ENCODE peak calls at places on chromosomes 2 and 18, in seven cellular contexts. One of them, this sample, is unnamed. For H3K36me3, the result is how much of the 10 kb centered on the place peaks cover.

GRCh38 chr2:70855679-70856078 is 20.1 kb upstream of the CD207 start:
- DNase-seq in GM06990: no peak
- DNase-seq in heart left ventricle: no peak
- DNase-seq in thoracic aorta: no peak
- DNase-seq in left ventricle myocardium inferior: no peak
- DNase-seq in colonic mucosa: no peak
- DNase-seq in IMR-90: peak
- DNase-seq in this sample: no peak

GRCh38 chr2:10149684-10150083 is 27.1 kb downstream of the RRM2 start:
- DNase-seq in colonic mucosa: no peak
- DNase-seq in IMR-90: no peak
- DNase-seq in left ventricle myocardium inferior: no peak
- DNase-seq in GM06990: no peak
- DNase-seq in heart left ventricle: no peak
- DNase-seq in thoracic aorta: no peak
- DNase-seq in this sample: no peak

GRCh38 chr2:167114018-167114417 is 225.7 kb downstream of the XIRP2 start:
- DNase-seq in heart left ventricle: no peak
- DNase-seq in left ventricle myocardium inferior: no peak
- DNase-seq in GM06990: no peak
- DNase-seq in colonic mucosa: no peak
- DNase-seq in IMR-90: peak
- DNase-seq in thoracic aorta: no peak
- DNase-seq in this sample: no peak

GRCh38 chr2:171150694-171151285 is 9.9 kb downstream of the TLK1 start:
- DNase-seq in GM06990: no peak
- DNase-seq in IMR-90: no peak
- DNase-seq in colonic mucosa: no peak
- DNase-seq in thoracic aorta: no peak
- DNase-seq in left ventricle myocardium inferior: no peak
- DNase-seq in heart left ventricle: no peak
- DNase-seq in this sample: no peak

GRCh38 chr18:58827425-58827824 is 37.3 kb upstream of the ZNF532 start:
- DNase-seq in thoracic aorta: no peak
- DNase-seq in heart left ventricle: no peak
- DNase-seq in colonic mucosa: no peak
- DNase-seq in left ventricle myocardium inferior: no peak
- DNase-seq in GM06990: no peak
- DNase-seq in IMR-90: no peak
- DNase-seq in this sample: no peak

GRCh38 chr2:157874997-157875719 is 972 bp downstream of the ACVR1 start:
- DNase-seq in thoracic aorta: no peak
- DNase-seq in IMR-90: peak
- DNase-seq in colonic mucosa: peak
- DNase-seq in heart left ventricle: peak
- DNase-seq in left ventricle myocardium inferior: peak
- DNase-seq in GM06990: no peak
- DNase-seq in this sample: peak

GRCh38 chr2:100239513-100240210 is 82.6 kb downstream of the LONRF2 start:
- DNase-seq in IMR-90: no peak
- DNase-seq in heart left ventricle: no peak
- DNase-seq in thoracic aorta: no peak
- DNase-seq in GM06990: no peak
- DNase-seq in left ventricle myocardium inferior: no peak
- DNase-seq in colonic mucosa: no peak
- DNase-seq in this sample: no peak

GRCh38 chr18:63997606-63998005 is 27.7 kb downstream of the SERPINB8 start:
- DNase-seq in left ventricle myocardium inferior: no peak
- DNase-seq in heart left ventricle: no peak
- DNase-seq in thoracic aorta: no peak
- DNase-seq in colonic mucosa: no peak
- DNase-seq in IMR-90: peak
- DNase-seq in GM06990: no peak
- DNase-seq in this sample: no peak

GRCh38 chr2:230525682-230526081 is 109.7 kb downstream of the SP100 start:
- DNase-seq in GM06990: no peak
- DNase-seq in colonic mucosa: no peak
- DNase-seq in IMR-90: no peak
- DNase-seq in heart left ventricle: no peak
- DNase-seq in left ventricle myocardium inferior: no peak
- DNase-seq in thoracic aorta: no peak
- DNase-seq in this sample: no peak

GRCh38 chr2:120601566-120601965 is 134.1 kb upstream of the GLI2 start:
- DNase-seq in thoracic aorta: no peak
- DNase-seq in GM06990: no peak
- DNase-seq in left ventricle myocardium inferior: peak
- DNase-seq in IMR-90: no peak
- DNase-seq in colonic mucosa: no peak
- DNase-seq in heart left ventricle: no peak
- DNase-seq in this sample: no peak

GRCh38 chr2:112718862-112719370 is 1.9 kb upstream of the NT5DC4 start:
- DNase-seq in thoracic aorta: no peak
- DNase-seq in GM06990: no peak
- DNase-seq in heart left ventricle: no peak
- DNase-seq in colonic mucosa: no peak
- DNase-seq in left ventricle myocardium inferior: no peak
- DNase-seq in IMR-90: no peak
- DNase-seq in this sample: no peak

GRCh38 chr2:67613227-67613626 is 216.1 kb downstream of the ETAA1 start:
- DNase-seq in heart left ventricle: no peak
- DNase-seq in thoracic aorta: no peak
- DNase-seq in colonic mucosa: no peak
- DNase-seq in GM06990: no peak
- DNase-seq in left ventricle myocardium inferior: no peak
- DNase-seq in IMR-90: no peak
- DNase-seq in this sample: no peak

GRCh38 chr18:48091869-48092497 is 161.5 kb upstream of the SMAD2 start:
- DNase-seq in GM06990: no peak
- DNase-seq in heart left ventricle: no peak
- DNase-seq in thoracic aorta: no peak
- DNase-seq in left ventricle myocardium inferior: no peak
- DNase-seq in colonic mucosa: no peak
- DNase-seq in IMR-90: no peak
- DNase-seq in this sample: no peak

GRCh38 chr2:161415467-161416293 is 417 bp upstream of the TBR1 start:
- DNase-seq in left ventricle myocardium inferior: no peak
- DNase-seq in IMR-90: no peak
- DNase-seq in colonic mucosa: no peak
- DNase-seq in GM06990: no peak
- DNase-seq in heart left ventricle: no peak
- DNase-seq in thoracic aorta: no peak
- DNase-seq in this sample: no peak
- H3K4me3 ChIP-seq in left ventricle myocardium inferior: peak
- H3K4me3 ChIP-seq in IMR-90: no peak
- H3K4me3 ChIP-seq in colonic mucosa: no peak
- H3K4me3 ChIP-seq in GM06990: peak
- H3K4me3 ChIP-seq in heart left ventricle: no peak
- H3K4me3 ChIP-seq in thoracic aorta: peak
- H3K4me3 ChIP-seq in this sample: no peak

DNA sequence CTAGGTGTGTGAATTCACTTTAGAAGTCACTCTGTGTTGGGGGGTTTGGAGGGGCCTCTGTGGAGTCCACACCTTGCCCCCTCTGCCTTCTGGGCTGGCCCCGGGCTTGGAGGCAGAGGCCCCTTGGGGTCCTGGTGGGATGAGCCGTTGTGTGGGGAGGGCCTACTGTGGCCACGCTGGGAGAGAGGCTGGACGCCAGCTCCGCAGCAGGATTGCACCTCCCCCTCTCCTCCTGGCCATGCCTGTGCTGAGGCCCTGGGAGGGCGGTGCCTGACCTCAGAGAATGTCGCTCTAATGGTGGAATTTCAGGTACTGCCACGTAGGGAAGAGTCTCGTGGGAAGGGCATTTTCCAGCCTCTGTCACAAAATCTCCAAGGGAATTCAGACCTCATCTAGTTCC is 237.0 kb downstream of the ATAD2B start:
- DNase-seq in IMR-90: no peak
- DNase-seq in colonic mucosa: no peak
- DNase-seq in left ventricle myocardium inferior: no peak
- DNase-seq in heart left ventricle: no peak
- DNase-seq in GM06990: no peak
- DNase-seq in thoracic aorta: no peak
- DNase-seq in this sample: no peak
- TF ChIP-seq CTCF in IMR-90: no peak
- TF ChIP-seq CTCF in colonic mucosa: no peak
- TF ChIP-seq CTCF in left ventricle myocardium inferior: no peak
- TF ChIP-seq CTCF in heart left ventricle: no peak
- TF ChIP-seq CTCF in GM06990: no peak
- TF ChIP-seq CTCF in thoracic aorta: no peak
- TF ChIP-seq CTCF in this sample: no peak

DNA sequence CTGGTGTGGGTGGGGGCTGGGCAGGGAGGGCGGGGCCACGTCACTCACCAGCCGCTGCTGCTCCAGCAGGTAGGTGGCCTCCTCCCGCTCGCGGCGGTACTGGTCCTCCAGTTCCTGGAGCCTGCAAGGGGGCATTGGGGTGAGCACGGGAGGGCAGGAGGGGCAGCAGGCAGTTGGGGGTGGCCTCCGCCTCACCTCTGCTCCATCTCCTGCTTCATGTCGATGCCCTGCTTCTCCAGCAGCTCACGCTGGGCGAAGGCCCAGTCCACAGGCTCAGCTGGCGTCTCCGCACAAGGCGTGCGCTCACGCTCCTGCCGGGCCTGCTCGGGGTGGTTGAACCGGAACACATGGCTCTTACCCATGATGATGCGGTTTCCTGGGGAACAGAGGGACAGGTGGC is 57.0 kb downstream of the KIF1A start:
- DNase-seq in colonic mucosa: no peak
- DNase-seq in heart left ventricle: no peak
- DNase-seq in GM06990: no peak
- DNase-seq in left ventricle myocardium inferior: no peak
- DNase-seq in thoracic aorta: no peak
- DNase-seq in IMR-90: no peak
- DNase-seq in this sample: no peak
- H3K36me3 ChIP-seq in colonic mucosa: under half
- H3K36me3 ChIP-seq in heart left ventricle: under half
- H3K36me3 ChIP-seq in GM06990: under half
- H3K36me3 ChIP-seq in left ventricle myocardium inferior: under half
- H3K36me3 ChIP-seq in thoracic aorta: under half
- H3K36me3 ChIP-seq in IMR-90: under half
- H3K36me3 ChIP-seq in this sample: under half

GRCh38 chr18:57803119-57803969 is at the start of gene ATP8B1:
- DNase-seq in colonic mucosa: peak
- DNase-seq in heart left ventricle: peak
- DNase-seq in left ventricle myocardium inferior: peak
- DNase-seq in thoracic aorta: no peak
- DNase-seq in IMR-90: peak
- DNase-seq in GM06990: peak
- DNase-seq in this sample: no peak
- H3K4me3 ChIP-seq in colonic mucosa: peak
- H3K4me3 ChIP-seq in heart left ventricle: peak
- H3K4me3 ChIP-seq in left ventricle myocardium inferior: peak
- H3K4me3 ChIP-seq in thoracic aorta: peak
- H3K4me3 ChIP-seq in IMR-90: peak
- H3K4me3 ChIP-seq in GM06990: peak
- H3K4me3 ChIP-seq in this sample: peak

GRCh38 chr2:34570266-34570872 is 971.3 kb upstream of the FAM98A start:
- DNase-seq in left ventricle myocardium inferior: no peak
- DNase-seq in heart left ventricle: no peak
- DNase-seq in colonic mucosa: no peak
- DNase-seq in IMR-90: no peak
- DNase-seq in thoracic aorta: no peak
- DNase-seq in GM06990: no peak
- DNase-seq in this sample: no peak
- TF ChIP-seq CTCF in left ventricle myocardium inferior: peak
- TF ChIP-seq CTCF in heart left ventricle: peak
- TF ChIP-seq CTCF in colonic mucosa: peak
- TF ChIP-seq CTCF in IMR-90: no peak
- TF ChIP-seq CTCF in thoracic aorta: no peak
- TF ChIP-seq CTCF in GM06990: peak
- TF ChIP-seq CTCF in this sample: no peak

GRCh38 chr2:61218817-61219170 is 56.8 kb downstream of the C2orf74 start:
- DNase-seq in IMR-90: no peak
- DNase-seq in thoracic aorta: no peak
- DNase-seq in GM06990: no peak
- DNase-seq in colonic mucosa: no peak
- DNase-seq in heart left ventricle: no peak
- DNase-seq in left ventricle myocardium inferior: no peak
- DNase-seq in this sample: no peak
- H3K36me3 ChIP-seq in IMR-90: under half
- H3K36me3 ChIP-seq in thoracic aorta: under half
- H3K36me3 ChIP-seq in GM06990: under half
- H3K36me3 ChIP-seq in colonic mucosa: under half
- H3K36me3 ChIP-seq in heart left ventricle: under half
- H3K36me3 ChIP-seq in left ventricle myocardium inferior: half or more
- H3K36me3 ChIP-seq in this sample: under half

GRCh38 chr2:241946306-241947003 is 76.9 kb downstream of the RTP5 start:
- DNase-seq in left ventricle myocardium inferior: no peak
- DNase-seq in thoracic aorta: no peak
- DNase-seq in GM06990: no peak
- DNase-seq in colonic mucosa: no peak
- DNase-seq in heart left ventricle: no peak
- DNase-seq in IMR-90: no peak
- DNase-seq in this sample: no peak
- H3K4me3 ChIP-seq in left ventricle myocardium inferior: no peak
- H3K4me3 ChIP-seq in thoracic aorta: no peak
- H3K4me3 ChIP-seq in GM06990: no peak
- H3K4me3 ChIP-seq in colonic mucosa: no peak
- H3K4me3 ChIP-seq in heart left ventricle: no peak
- H3K4me3 ChIP-seq in IMR-90: no peak
- H3K4me3 ChIP-seq in this sample: no peak

GRCh38 chr2:236505071-236505470 is 64.6 kb upstream of the ACKR3 start:
- DNase-seq in left ventricle myocardium inferior: no peak
- DNase-seq in heart left ventricle: no peak
- DNase-seq in GM06990: no peak
- DNase-seq in colonic mucosa: no peak
- DNase-seq in IMR-90: no peak
- DNase-seq in thoracic aorta: no peak
- DNase-seq in this sample: no peak

GRCh38 chr2:236501531-236501930 is 68.1 kb upstream of the ACKR3 start:
- DNase-seq in GM06990: no peak
- DNase-seq in colonic mucosa: no peak
- DNase-seq in left ventricle myocardium inferior: no peak
- DNase-seq in thoracic aorta: no peak
- DNase-seq in IMR-90: no peak
- DNase-seq in heart left ventricle: no peak
- DNase-seq in this sample: no peak

GRCh38 chr2:236501026-236501425 is 68.6 kb upstream of the ACKR3 start:
- DNase-seq in heart left ventricle: no peak
- DNase-seq in IMR-90: no peak
- DNase-seq in GM06990: no peak
- DNase-seq in colonic mucosa: no peak
- DNase-seq in left ventricle myocardium inferior: no peak
- DNase-seq in thoracic aorta: no peak
- DNase-seq in this sample: no peak

GRCh38 chr2:236503583-236503982 is 66.0 kb upstream of the ACKR3 start:
- DNase-seq in heart left ventricle: no peak
- DNase-seq in left ventricle myocardium inferior: peak
- DNase-seq in GM06990: no peak
- DNase-seq in thoracic aorta: no peak
- DNase-seq in colonic mucosa: no peak
- DNase-seq in IMR-90: no peak
- DNase-seq in this sample: no peak

DNA sequence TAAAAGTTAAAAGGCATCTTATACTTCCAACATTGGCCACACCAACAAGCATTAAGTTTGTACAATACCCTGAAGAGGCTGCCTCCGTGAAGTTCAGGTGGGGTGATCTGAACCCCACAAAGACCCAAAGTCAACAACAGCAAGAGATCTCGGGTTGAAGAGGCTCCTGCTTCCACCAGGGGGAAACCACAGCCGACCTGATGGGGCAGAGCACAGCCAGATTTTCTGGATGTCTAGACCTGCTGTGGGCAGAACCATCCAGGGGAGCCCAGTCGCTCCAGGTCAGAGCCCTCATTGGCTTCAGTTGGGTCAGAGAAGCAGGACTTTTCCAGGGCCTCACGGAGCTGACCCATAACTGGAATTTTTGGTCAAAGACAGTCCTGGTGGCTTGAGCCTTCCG is 66.5 kb upstream of the ACKR3 start:
- DNase-seq in heart left ventricle: no peak
- DNase-seq in left ventricle myocardium inferior: no peak
- DNase-seq in IMR-90: no peak
- DNase-seq in colonic mucosa: no peak
- DNase-seq in thoracic aorta: no peak
- DNase-seq in GM06990: no peak
- DNase-seq in this sample: no peak
- TF ChIP-seq CTCF in heart left ventricle: peak
- TF ChIP-seq CTCF in left ventricle myocardium inferior: no peak
- TF ChIP-seq CTCF in IMR-90: no peak
- TF ChIP-seq CTCF in colonic mucosa: no peak
- TF ChIP-seq CTCF in thoracic aorta: no peak
- TF ChIP-seq CTCF in GM06990: peak
- TF ChIP-seq CTCF in this sample: peak

This sample was measured in BJ.